ENCODE peak calls at places on chromosomes 7 and 10, in six cellular contexts. One of them, this sample, is unnamed.

GRCh38 chr7:36742911-36743775 is 18.8 kb upstream of the AOAH start:
- DNase-seq in fibroblast of pulmonary artery: no peak
- DNase-seq in NCI-H1092: no peak
- DNase-seq in stimulated activated CD4-positive, alpha-beta T cell treated with anti-CD3 and anti-CD28 coated beads, Interleukin-4, amount 100 ng/mL, for 1 hour: no peak
- DNase-seq in foreskin fibroblast: no peak
- DNase-seq in brain pericyte: no peak
- DNase-seq in this sample: no peak

GRCh38 chr10:120420421-120420820 is 36.6 kb upstream of the PLPP4 start:
- DNase-seq in brain pericyte: no peak
- DNase-seq in foreskin fibroblast: no peak
- DNase-seq in NCI-H1092: no peak
- DNase-seq in fibroblast of pulmonary artery: no peak
- DNase-seq in stimulated activated CD4-positive, alpha-beta T cell treated with anti-CD3 and anti-CD28 coated beads, Interleukin-4, amount 100 ng/mL, for 1 hour: no peak
- DNase-seq in this sample: no peak

GRCh38 chr7:36391436-36392198 is 2.0 kb downstream of the ANLN start:
- DNase-seq in brain pericyte: no peak
- DNase-seq in fibroblast of pulmonary artery: no peak
- DNase-seq in foreskin fibroblast: no peak
- DNase-seq in stimulated activated CD4-positive, alpha-beta T cell treated with anti-CD3 and anti-CD28 coated beads, Interleukin-4, amount 100 ng/mL, for 1 hour: no peak
- DNase-seq in NCI-H1092: no peak
- DNase-seq in this sample: no peak

GRCh38 chr10:79322616-79323566 is 24.4 kb upstream of the PPIF start:
- DNase-seq in fibroblast of pulmonary artery: peak
- DNase-seq in brain pericyte: peak
- DNase-seq in NCI-H1092: no peak
- DNase-seq in foreskin fibroblast: peak
- DNase-seq in stimulated activated CD4-positive, alpha-beta T cell treated with anti-CD3 and anti-CD28 coated beads, Interleukin-4, amount 100 ng/mL, for 1 hour: peak
- DNase-seq in this sample: peak

GRCh38 chr7:13416071-13416470 is 573.4 kb downstream of the ETV1 start:
- DNase-seq in NCI-H1092: no peak
- DNase-seq in stimulated activated CD4-positive, alpha-beta T cell treated with anti-CD3 and anti-CD28 coated beads, Interleukin-4, amount 100 ng/mL, for 1 hour: no peak
- DNase-seq in fibroblast of pulmonary artery: no peak
- DNase-seq in foreskin fibroblast: no peak
- DNase-seq in brain pericyte: no peak
- DNase-seq in this sample: no peak

GRCh38 chr10:130246113-130246512 is 109.9 kb downstream of the GLRX3 start:
- DNase-seq in stimulated activated CD4-positive, alpha-beta T cell treated with anti-CD3 and anti-CD28 coated beads, Interleukin-4, amount 100 ng/mL, for 1 hour: no peak
- DNase-seq in brain pericyte: no peak
- DNase-seq in foreskin fibroblast: no peak
- DNase-seq in fibroblast of pulmonary artery: no peak
- DNase-seq in NCI-H1092: no peak
- DNase-seq in this sample: no peak

GRCh38 chr10:76998451-76998850 is 639.2 kb downstream of the KCNMA1 start:
- DNase-seq in brain pericyte: no peak
- DNase-seq in stimulated activated CD4-positive, alpha-beta T cell treated with anti-CD3 and anti-CD28 coated beads, Interleukin-4, amount 100 ng/mL, for 1 hour: no peak
- DNase-seq in NCI-H1092: peak
- DNase-seq in fibroblast of pulmonary artery: no peak
- DNase-seq in foreskin fibroblast: no peak
- DNase-seq in this sample: no peak

GRCh38 chr10:49664842-49665355 is 14.6 kb upstream of the C10orf53 start:
- DNase-seq in fibroblast of pulmonary artery: no peak
- DNase-seq in foreskin fibroblast: no peak
- DNase-seq in stimulated activated CD4-positive, alpha-beta T cell treated with anti-CD3 and anti-CD28 coated beads, Interleukin-4, amount 100 ng/mL, for 1 hour: no peak
- DNase-seq in NCI-H1092: no peak
- DNase-seq in brain pericyte: no peak
- DNase-seq in this sample: no peak

GRCh38 chr7:74083928-74084721 is 521 bp downstream of the LIMK1 start:
- DNase-seq in NCI-H1092: peak
- DNase-seq in fibroblast of pulmonary artery: peak
- DNase-seq in brain pericyte: no peak
- DNase-seq in stimulated activated CD4-positive, alpha-beta T cell treated with anti-CD3 and anti-CD28 coated beads, Interleukin-4, amount 100 ng/mL, for 1 hour: peak
- DNase-seq in foreskin fibroblast: peak
- DNase-seq in this sample: no peak

GRCh38 chr7:15972767-15973362 is 286.4 kb upstream of the MEOX2 start:
- DNase-seq in stimulated activated CD4-positive, alpha-beta T cell treated with anti-CD3 and anti-CD28 coated beads, Interleukin-4, amount 100 ng/mL, for 1 hour: no peak
- DNase-seq in foreskin fibroblast: peak
- DNase-seq in fibroblast of pulmonary artery: peak
- DNase-seq in brain pericyte: no peak
- DNase-seq in NCI-H1092: no peak
- DNase-seq in this sample: peak

GRCh38 chr10:47184724-47185330 is 115.2 kb upstream of the GDF10 start:
- DNase-seq in brain pericyte: no peak
- DNase-seq in foreskin fibroblast: no peak
- DNase-seq in NCI-H1092: no peak
- DNase-seq in stimulated activated CD4-positive, alpha-beta T cell treated with anti-CD3 and anti-CD28 coated beads, Interleukin-4, amount 100 ng/mL, for 1 hour: no peak
- DNase-seq in fibroblast of pulmonary artery: no peak
- DNase-seq in this sample: no peak

GRCh38 chr7:25805027-25805687 is 346.8 kb upstream of the NFE2L3 start:
- DNase-seq in fibroblast of pulmonary artery: peak
- DNase-seq in NCI-H1092: no peak
- DNase-seq in brain pericyte: no peak
- DNase-seq in stimulated activated CD4-positive, alpha-beta T cell treated with anti-CD3 and anti-CD28 coated beads, Interleukin-4, amount 100 ng/mL, for 1 hour: no peak
- DNase-seq in foreskin fibroblast: no peak
- DNase-seq in this sample: peak

GRCh38 chr7:45001138-45001694 is 1.2 kb downstream of the CCM2 start:
- DNase-seq in foreskin fibroblast: no peak
- DNase-seq in NCI-H1092: no peak
- DNase-seq in stimulated activated CD4-positive, alpha-beta T cell treated with anti-CD3 and anti-CD28 coated beads, Interleukin-4, amount 100 ng/mL, for 1 hour: peak
- DNase-seq in fibroblast of pulmonary artery: no peak
- DNase-seq in brain pericyte: no peak
- DNase-seq in this sample: no peak

GRCh38 chr7:36863901-36864701 is 139.8 kb upstream of the AOAH start:
- DNase-seq in stimulated activated CD4-positive, alpha-beta T cell treated with anti-CD3 and anti-CD28 coated beads, Interleukin-4, amount 100 ng/mL, for 1 hour: no peak
- DNase-seq in foreskin fibroblast: no peak
- DNase-seq in brain pericyte: no peak
- DNase-seq in NCI-H1092: no peak
- DNase-seq in fibroblast of pulmonary artery: no peak
- DNase-seq in this sample: no peak

This sample was measured in brain microvascular endothelial cell.